ENCODE peak calls at places on chromosomes 13 and 19, in seven cellular contexts. V is stimulated activated CD8-positive, alpha-beta memory T cell treated with anti-CD3 and anti-CD28 coated beads, Interleukin-15, amount 100 ng/mL, for 1 hour; H is GM06990; S is T-helper 17 cell; Y is NCI-H1092 treated with DMSO at 0.1 percent for 48 hours; M is tibial artery; Q is AG09309. Z is an unnamed sample.

GRCh38 chr19:16232568-16232967 is 34.9 kb downstream of the AP1M1 start:
- DNase-seq in V (no peak), H (no peak), S (no peak), Y (no peak), M (no peak), Q (no peak), Z (no peak)

GRCh38 chr13:79481685-79482052 is 714 bp downstream of the NDFIP2 start:
- DNase-seq in V (peak), H (no peak), S (peak), Y (peak), M (no peak), Q (no peak), Z (no peak)

GRCh38 chr19:42286349-42287016 is 15.4 kb upstream of the PRR19 start:
- DNase-seq in V (no peak), H (peak), S (no peak), Y (no peak), M (no peak), Q (no peak), Z (no peak)

GRCh38 chr13:32610538-32610937 is 24.3 kb downstream of the PDS5B start:
- DNase-seq in V (no peak), H (no peak), S (no peak), Y (no peak), M (no peak), Q (no peak), Z (no peak)

GRCh38 chr13:84670245-84670644 is 788.0 kb upstream of the SLITRK1 start:
- DNase-seq in V (no peak), H (no peak), S (no peak), Y (no peak), M (no peak), Q (no peak), Z (no peak)

GRCh38 chr13:42575938-42576337 is 2.0 kb downstream of the TNFSF11 start:
- DNase-seq in V (no peak), H (no peak), S (no peak), Y (no peak), M (no peak), Q (no peak), Z (no peak)

GRCh38 chr13:45784755-45785675 is 66.5 kb downstream of the SIAH3 start:
- DNase-seq in V (no peak), H (no peak), S (no peak), Y (no peak), M (no peak), Q (no peak), Z (no peak)

GRCh38 chr13:35191883-35192282 is 249.8 kb downstream of the NBEA start:
- DNase-seq in V (no peak), H (no peak), S (no peak), Y (no peak), M (no peak), Q (no peak), Z (no peak)

GRCh38 chr19:31385744-31386143 is 36.5 kb upstream of the TSHZ3 start:
- DNase-seq in V (no peak), H (no peak), S (no peak), Y (no peak), M (no peak), Q (no peak), Z (no peak)

GRCh38 chr13:45909724-45910123 is 58.2 kb upstream of the SIAH3 start:
- DNase-seq in V (no peak), H (no peak), S (no peak), Y (no peak), M (no peak), Q (no peak), Z (no peak)

GRCh38 chr13:39462456-39462855 is 140.5 kb downstream of the LHFPL6 start:
- DNase-seq in V (no peak), H (no peak), S (no peak), Y (no peak), M (no peak), Q (peak), Z (no peak)

GRCh38 chr19:55119053-55119452 is 1.6 kb upstream of the PPP1R12C start:
- DNase-seq in V (no peak), H (no peak), S (peak), Y (no peak), M (no peak), Q (no peak), Z (no peak)

GRCh38 chr19:56577719-56578602 is 10.7 kb downstream of the ZNF470 start:
- DNase-seq in V (no peak), H (no peak), S (no peak), Y (no peak), M (no peak), Q (no peak), Z (no peak)

GRCh38 chr13:29129616-29130015 is 309.5 kb downstream of the MTUS2 start:
- DNase-seq in V (no peak), H (no peak), S (no peak), Y (no peak), M (no peak), Q (no peak), Z (no peak)

GRCh38 chr19:47107201-47107952 is 6.2 kb downstream of the ZC3H4 start:
- DNase-seq in V (no peak), H (no peak), S (no peak), Y (no peak), M (no peak), Q (no peak), Z (no peak)

GRCh38 chr13:75908137-75908536 is 272.0 kb downstream of the LMO7 start:
- DNase-seq in V (no peak), H (no peak), S (no peak), Y (no peak), M (no peak), Q (no peak), Z (no peak)

GRCh38 chr13:113049981-113050380 is 55.6 kb upstream of the F7 start:
- DNase-seq in V (no peak), H (no peak), S (no peak), Y (no peak), M (no peak), Q (no peak), Z (no peak)

GRCh38 chr13:108643646-108644353 is 14.4 kb downstream of the MYO16 start:
- DNase-seq in V (no peak), H (no peak), S (no peak), Y (no peak), M (no peak), Q (no peak), Z (no peak)

GRCh38 chr19:53055117-53055516 is 10.6 kb downstream of the ERVV-2 start:
- DNase-seq in V (no peak), H (no peak), S (no peak), Y (no peak), M (no peak), Q (no peak), Z (no peak)

GRCh38 chr13:24328145-24328544 is 18.8 kb downstream of the C1QTNF9 start:
- DNase-seq in V (no peak), H (no peak), S (no peak), Y (no peak), M (no peak), Q (no peak), Z (no peak)

GRCh38 chr19:45074744-45075143 is 1.5 kb downstream of the ZNF296 start:
- DNase-seq in V (no peak), H (no peak), S (no peak), Y (no peak), M (no peak), Q (no peak), Z (no peak)

GRCh38 chr19:20999731-21000352 is 20.6 kb upstream of the ZNF430 start:
- DNase-seq in V (peak), H (peak), S (peak), Y (peak), M (peak), Q (peak), Z (peak)

GRCh38 chr13:97879646-97880297 is 73.7 kb upstream of the IPO5 start:
- DNase-seq in V (no peak), H (no peak), S (no peak), Y (no peak), M (no peak), Q (peak), Z (no peak)

GRCh38 chr13:35888327-35888940 is 242.7 kb downstream of the DCLK1 start:
- DNase-seq in V (no peak), H (no peak), S (no peak), Y (peak), M (no peak), Q (no peak), Z (no peak)

GRCh38 chr13:43057653-43058317 is 34.4 kb downstream of the DNAJC15 start:
- DNase-seq in V (no peak), H (no peak), S (peak), Y (no peak), M (no peak), Q (peak), Z (no peak)

GRCh38 chr13:46341112-46341711 is 45.8 kb downstream of the RUBCNL start:
- DNase-seq in V (no peak), H (peak), S (no peak), Y (no peak), M (no peak), Q (no peak), Z (peak)

GRCh38 chr19:46634656-46635218 is 1.3 kb downstream of the GNG8 start:
- DNase-seq in V (no peak), H (no peak), S (no peak), Y (no peak), M (no peak), Q (no peak), Z (no peak)

GRCh38 chr19:29540128-29540527 is 14.3 kb downstream of the VSTM2B start:
- DNase-seq in V (no peak), H (no peak), S (no peak), Y (no peak), M (no peak), Q (no peak), Z (no peak)

GRCh38 chr19:55643733-55644116 is 276 bp downstream of the ZNF581 start:
- DNase-seq in V (no peak), H (no peak), S (no peak), Y (no peak), M (no peak), Q (no peak), Z (no peak)

GRCh38 chr13:20131057-20131832 is 29.6 kb downstream of the GJA3 start:
- DNase-seq in V (no peak), H (no peak), S (no peak), Y (no peak), M (no peak), Q (no peak), Z (no peak)

GRCh38 chr13:113781571-113781970 is 22.5 kb downstream of the TMEM255B start:
- DNase-seq in V (no peak), H (no peak), S (no peak), Y (no peak), M (no peak), Q (no peak), Z (no peak)

GRCh38 chr19:34345934-34346333 is 19.1 kb upstream of the GPI start:
- DNase-seq in V (peak), H (no peak), S (peak), Y (peak), M (peak), Q (no peak), Z (no peak)

GRCh38 chr19:50392759-50393158 is 8.6 kb downstream of the POLD1 start:
- DNase-seq in V (no peak), H (no peak), S (no peak), Y (no peak), M (no peak), Q (no peak), Z (no peak)

GRCh38 chr13:104773775-104774174 is 1707.6 kb upstream of the SLC10A2 start:
- DNase-seq in V (no peak), H (no peak), S (no peak), Y (peak), M (no peak), Q (no peak), Z (peak)

Z was measured in GM12878.